ENCODE peak calls at places on chromosome 22, in four cellular contexts. X is T-helper 9 cell; K is HFF-Myc; C is activated T-helper 1 cell treated with anti-CD3 and anti-CD28 coated beads, Interleukin-2, amount 50 U/mL, for 16 hours. Y is an unnamed sample.

GRCh38 chr22:33271390-33272161 is 213.4 kb upstream of the SYN3 start:
- DNase-seq in X (no peak), K (no peak), C (no peak), Y (no peak)

GRCh38 chr22:32584650-32585049 is 110.0 kb downstream of the FBXO7 start:
- DNase-seq in X (no peak), K (no peak), C (no peak), Y (no peak)

GRCh38 chr22:37482244-37482643 is 3.9 kb downstream of the MFNG start:
- DNase-seq in X (no peak), K (no peak), C (no peak), Y (no peak)

GRCh38 chr22:42368379-42369249 is 63.6 kb downstream of the NFAM1 start:
- DNase-seq in X (peak; percentile 17), K (no peak), C (no peak), Y (no peak)

GRCh38 chr22:49570032-49570848 is 257.4 kb downstream of the BRD1 start:
- DNase-seq in X (no peak), K (no peak), C (no peak), Y (no peak)

GRCh38 chr22:38569181-38569971 is 607 bp downstream of the DMC1 start:
- DNase-seq in X (peak; percentile 1), K (no peak), C (no peak), Y (no peak)

GRCh38 chr22:44712156-44712555 is 10.2 kb downstream of the PRR5 start:
- DNase-seq in X (no peak), K (no peak), C (no peak), Y (no peak)

GRCh38 chr22:19271856-19272535 is 19.5 kb downstream of the CLTCL1 start:
- DNase-seq in X (no peak), K (no peak), C (no peak), Y (no peak)

GRCh38 chr22:24486501-24486921 is 8.6 kb upstream of the UPB1 start:
- DNase-seq in X (no peak), K (peak; percentile 52), C (no peak), Y (no peak)

GRCh38 chr22:48477031-48477721 is 1350.5 kb downstream of the BRD1 start:
- DNase-seq in X (no peak), K (no peak), C (no peak), Y (no peak)

GRCh38 chr22:17786435-17787158 is 12.3 kb upstream of the BID start:
- DNase-seq in X (no peak), K (no peak), C (no peak), Y (no peak)

Y was measured in stimulated activated CD4-positive, alpha-beta T cell treated with anti-CD3 and anti-CD28 coated beads, TNF-alpha, amount 100 ng/mL, for 1 hour.